ENCODE peak calls at places on chromosomes 13 and 19, in four cellular contexts. E is astrocyte, W is mesendoderm, H is GM23338. P is an unnamed sample.

GRCh38 chr13:51894239-51894638 is 32.5 kb downstream of the CCDC70 start:
- DNase-seq in H (peak; percentile 62), E (no peak), W (peak; percentile 80), P (no peak)

GRCh38 chr13:32212420-32212819 is 102.7 kb downstream of the ZAR1L start:
- DNase-seq in H (no peak), E (peak; percentile 91), W (no peak), P (no peak)

GRCh38 chr13:62631124-62631523 is 1215.5 kb upstream of the PCDH20 start:
- DNase-seq in E (no peak), H (no peak), W (no peak), P (no peak)

GRCh38 chr19:14561832-14562351 is 10.0 kb downstream of the NDUFB7 start:
- DNase-seq in E (no peak), H (peak; percentile 49), W (peak; percentile 53), P (peak; percentile 12)

GRCh38 chr13:112345826-112346172 is 30.4 kb upstream of the SPACA7 start:
- DNase-seq in W (no peak), E (no peak), H (no peak), P (no peak)

GRCh38 chr13:50636007-50636704 is 207.3 kb downstream of the DLEU7 start:
- DNase-seq in E (no peak), H (peak; percentile 93), W (peak; percentile 94), P (no peak)

GRCh38 chr19:15173746-15174404 is 26.9 kb downstream of the NOTCH3 start:
- DNase-seq in E (no peak), H (peak; percentile 49), W (peak; percentile 52), P (no peak)

GRCh38 chr13:28494537-28494860 is 429 bp downstream of the FLT1 start:
- DNase-seq in E (no peak), H (no peak), W (no peak), P (no peak)

GRCh38 chr19:5128932-5129389 is 160.0 kb downstream of the KDM4B start:
- DNase-seq in E (no peak), H (no peak), W (no peak), P (no peak)

GRCh38 chr13:31767175-31767900 is 28.0 kb downstream of the RXFP2 start:
- DNase-seq in H (no peak), W (peak; percentile 55), E (peak; percentile 98), P (no peak)

GRCh38 chr13:48009298-48009697 is 8.2 kb upstream of the SUCLA2 start:
- DNase-seq in E (peak; percentile 66), W (peak; percentile 39), H (no peak), P (no peak)

GRCh38 chr13:59946924-59947323 is 216.8 kb downstream of the DIAPH3 start:
- DNase-seq in E (peak; percentile 77), H (no peak), W (no peak), P (no peak)